ENCODE peak calls at places on chromosomes 4 and X, in six cellular contexts. One of them, this sample, is unnamed.

GRCh38 chrX:107272431-107272921 is 66.1 kb downstream of the DNAAF6 start:
- DNase-seq in fibroblast of lung: no peak
- DNase-seq in neuronal stem cell: no peak
- DNase-seq in SK-N-SH: peak; percentile 41
- DNase-seq in GM23338: peak; percentile 75
- DNase-seq in A549: peak; percentile 64
- DNase-seq in this sample: peak; percentile 69

GRCh38 chrX:34528081-34528480 is 129.0 kb downstream of the TMEM47 start:
- DNase-seq in fibroblast of lung: no peak
- DNase-seq in neuronal stem cell: no peak
- DNase-seq in SK-N-SH: no peak
- DNase-seq in GM23338: no peak
- DNase-seq in A549: no peak
- DNase-seq in this sample: no peak

GRCh38 chr4:141028024-141028529 is 105.2 kb downstream of the RNF150 start:
- DNase-seq in fibroblast of lung: peak; percentile 99
- DNase-seq in neuronal stem cell: no peak
- DNase-seq in SK-N-SH: peak; percentile 35
- DNase-seq in GM23338: no peak
- DNase-seq in A549: no peak
- DNase-seq in this sample: no peak

GRCh38 chrX:77070108-77070918 is 376.9 kb upstream of the FGF16 start:
- DNase-seq in fibroblast of lung: no peak
- DNase-seq in neuronal stem cell: no peak
- DNase-seq in SK-N-SH: no peak
- DNase-seq in GM23338: no peak
- DNase-seq in A549: no peak
- DNase-seq in this sample: no peak

GRCh38 chr4:46258436-46258835 is 131.5 kb downstream of the GABRA2 start:
- DNase-seq in fibroblast of lung: no peak
- DNase-seq in neuronal stem cell: no peak
- DNase-seq in SK-N-SH: no peak
- DNase-seq in GM23338: no peak
- DNase-seq in A549: no peak
- DNase-seq in this sample: no peak

GRCh38 chr4:172750910-172751309 is 417.7 kb upstream of the GALNT7 start:
- DNase-seq in fibroblast of lung: no peak
- DNase-seq in neuronal stem cell: no peak
- DNase-seq in SK-N-SH: no peak
- DNase-seq in GM23338: no peak
- DNase-seq in A549: no peak
- DNase-seq in this sample: no peak

GRCh38 chrX:28649541-28649940 is 62.3 kb downstream of the IL1RAPL1 start:
- DNase-seq in fibroblast of lung: peak; percentile 7
- DNase-seq in neuronal stem cell: no peak
- DNase-seq in SK-N-SH: no peak
- DNase-seq in GM23338: no peak
- DNase-seq in A549: no peak
- DNase-seq in this sample: no peak

GRCh38 chrX:2954541-2954940 is 25.4 kb upstream of the ARSD start:
- DNase-seq in fibroblast of lung: no peak
- DNase-seq in neuronal stem cell: no peak
- DNase-seq in SK-N-SH: no peak
- DNase-seq in GM23338: no peak
- DNase-seq in A549: no peak
- DNase-seq in this sample: no peak

GRCh38 chrX:79290596-79290995 is 76.5 kb downstream of the ITM2A start:
- DNase-seq in fibroblast of lung: no peak
- DNase-seq in neuronal stem cell: no peak
- DNase-seq in SK-N-SH: no peak
- DNase-seq in GM23338: no peak
- DNase-seq in A549: no peak
- DNase-seq in this sample: no peak

GRCh38 chr4:121308828-121309227 is 72.0 kb downstream of the QRFPR start:
- DNase-seq in fibroblast of lung: no peak
- DNase-seq in neuronal stem cell: no peak
- DNase-seq in SK-N-SH: no peak
- DNase-seq in GM23338: no peak
- DNase-seq in A549: no peak
- DNase-seq in this sample: no peak

GRCh38 chr4:2093265-2093664 is 34.1 kb downstream of the NAT8L start:
- DNase-seq in fibroblast of lung: no peak
- DNase-seq in neuronal stem cell: no peak
- DNase-seq in SK-N-SH: no peak
- DNase-seq in GM23338: no peak
- DNase-seq in A549: no peak
- DNase-seq in this sample: no peak

GRCh38 chr4:123381996-123382395 is 14.6 kb upstream of the SPRY1 start:
- DNase-seq in fibroblast of lung: peak; percentile 57
- DNase-seq in neuronal stem cell: no peak
- DNase-seq in SK-N-SH: no peak
- DNase-seq in GM23338: peak; percentile 34
- DNase-seq in A549: no peak
- DNase-seq in this sample: no peak

GRCh38 chr4:8274772-8275241 is 5.3 kb downstream of the HTRA3 start:
- DNase-seq in fibroblast of lung: peak; percentile 90
- DNase-seq in neuronal stem cell: peak; percentile 67
- DNase-seq in SK-N-SH: peak; percentile 95
- DNase-seq in GM23338: no peak
- DNase-seq in A549: no peak
- DNase-seq in this sample: no peak

GRCh38 chr4:184983660-184984356 is 34.5 kb upstream of the HELT start:
- DNase-seq in fibroblast of lung: peak; percentile 34
- DNase-seq in neuronal stem cell: peak; percentile 26
- DNase-seq in SK-N-SH: peak; percentile 95
- DNase-seq in GM23338: peak; percentile 83
- DNase-seq in A549: peak; percentile 46
- DNase-seq in this sample: peak; percentile 92

GRCh38 chr4:185726931-185727330 is 85.1 kb downstream of the SORBS2 start:
- DNase-seq in fibroblast of lung: peak; percentile 31
- DNase-seq in neuronal stem cell: no peak
- DNase-seq in SK-N-SH: no peak
- DNase-seq in GM23338: no peak
- DNase-seq in A549: no peak
- DNase-seq in this sample: no peak

GRCh38 chr4:3291411-3291968 is 1.3 kb upstream of the RGS12 start:
- DNase-seq in fibroblast of lung: no peak
- DNase-seq in neuronal stem cell: no peak
- DNase-seq in SK-N-SH: no peak
- DNase-seq in GM23338: peak; percentile 70
- DNase-seq in A549: no peak
- DNase-seq in this sample: peak; percentile 60

GRCh38 chr4:3290476-3290875 is 2.3 kb upstream of the RGS12 start:
- DNase-seq in fibroblast of lung: no peak
- DNase-seq in neuronal stem cell: no peak
- DNase-seq in SK-N-SH: no peak
- DNase-seq in GM23338: no peak
- DNase-seq in A549: no peak
- DNase-seq in this sample: no peak

GRCh38 chr4:3292571-3293409 is at the start of gene RGS12:
- DNase-seq in fibroblast of lung: peak; percentile 90
- DNase-seq in neuronal stem cell: peak; percentile 89
- DNase-seq in SK-N-SH: peak; percentile 99
- DNase-seq in GM23338: peak; percentile 95
- DNase-seq in A549: peak; percentile 91
- DNase-seq in this sample: peak; percentile 97

GRCh38 chr4:3291969-3292570 is 751 bp upstream of the RGS12 start:
- DNase-seq in fibroblast of lung: no peak
- DNase-seq in neuronal stem cell: no peak
- DNase-seq in SK-N-SH: peak; percentile 84
- DNase-seq in GM23338: peak; percentile 57
- DNase-seq in A549: peak; percentile 42
- DNase-seq in this sample: peak; percentile 53

GRCh38 chr4:3290889-3291321 is 1.9 kb upstream of the RGS12 start:
- DNase-seq in fibroblast of lung: no peak
- DNase-seq in neuronal stem cell: no peak
- DNase-seq in SK-N-SH: no peak
- DNase-seq in GM23338: no peak
- DNase-seq in A549: no peak
- DNase-seq in this sample: no peak
- H3K4me1 ChIP-seq in fibroblast of lung: peaks cover 9% of the 10 kb centered on the region
- H3K4me1 ChIP-seq in neuronal stem cell: peaks cover 19% of the 10 kb centered on the region
- H3K4me1 ChIP-seq in SK-N-SH: peaks cover 22% of the 10 kb centered on the region
- H3K4me1 ChIP-seq in GM23338: peaks cover 8% of the 10 kb centered on the region
- H3K4me1 ChIP-seq in A549: peaks cover 13% of the 10 kb centered on the region
- H3K4me1 ChIP-seq in this sample: no peaks in the 10 kb centered on the region

DNA sequence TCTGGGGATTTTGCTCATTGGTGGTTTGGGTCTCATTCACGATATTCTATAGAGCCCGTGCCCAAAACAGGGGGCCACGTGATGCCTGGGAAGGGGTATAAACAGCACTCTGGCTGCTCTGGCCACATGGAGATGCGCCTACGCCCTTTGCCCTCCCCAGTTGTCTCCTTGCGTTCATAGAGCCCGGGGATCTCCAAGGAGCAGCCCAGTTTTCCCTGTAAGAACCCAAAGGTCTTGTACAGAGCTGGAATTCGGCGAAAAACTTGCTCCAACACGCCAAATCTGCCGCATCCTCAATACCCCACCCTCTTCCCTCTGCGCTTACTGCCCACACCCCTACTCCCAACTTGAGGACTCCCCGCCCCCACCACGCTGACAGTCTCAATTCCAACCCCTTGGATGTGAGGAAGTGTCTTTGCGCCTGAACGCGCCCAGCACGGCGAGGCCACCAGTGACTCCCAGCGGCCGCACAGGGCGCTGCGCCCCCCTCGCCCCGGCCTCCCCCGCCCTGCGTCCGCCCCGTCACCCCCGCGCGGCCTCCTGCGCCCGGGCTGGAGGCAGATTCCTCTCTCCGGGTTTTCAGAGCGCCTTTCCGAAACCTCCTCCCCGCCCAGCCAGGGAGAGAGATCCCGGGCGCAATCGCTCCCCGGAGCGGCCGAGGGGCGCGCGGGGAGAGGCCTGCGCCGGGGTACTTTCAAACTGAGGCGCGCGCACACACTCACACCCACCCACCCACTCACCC is at the start of gene NHS:
- DNase-seq in fibroblast of lung: peak; percentile 75
- DNase-seq in neuronal stem cell: peak; percentile 70
- DNase-seq in SK-N-SH: peak; percentile 88
- DNase-seq in GM23338: peak; percentile 84
- DNase-seq in A549: peak; percentile 87
- DNase-seq in this sample: peak; percentile 87
- H3K4me2 ChIP-seq in fibroblast of lung: peak within 1 kb of the TSS; percentile 88
- H3K4me2 ChIP-seq in neuronal stem cell: peak within 1 kb of the TSS; percentile 73
- H3K4me2 ChIP-seq in SK-N-SH: peak within 1 kb of the TSS; percentile 83
- H3K4me2 ChIP-seq in GM23338: peak within 1 kb of the TSS; percentile 88
- H3K4me2 ChIP-seq in A549: peak within 1 kb of the TSS; percentile 92
- H3K4me2 ChIP-seq in this sample: peak within 1 kb of the TSS; percentile 75

GRCh38 chr4:15007201-15007600 is 4.9 kb downstream of the CPEB2 start:
- DNase-seq in fibroblast of lung: no peak
- DNase-seq in neuronal stem cell: no peak
- DNase-seq in SK-N-SH: peak; percentile 6
- DNase-seq in GM23338: peak; percentile 41
- DNase-seq in A549: peak; percentile 40
- DNase-seq in this sample: no peak
- H3K4me1 ChIP-seq in fibroblast of lung: peaks cover 3% of the 10 kb centered on the region
- H3K4me1 ChIP-seq in neuronal stem cell: peaks cover 1% of the 10 kb centered on the region
- H3K4me1 ChIP-seq in SK-N-SH: peaks cover 18% of the 10 kb centered on the region
- H3K4me1 ChIP-seq in GM23338: peaks cover 51% of the 10 kb centered on the region
- H3K4me1 ChIP-seq in A549: peaks cover 40% of the 10 kb centered on the region
- H3K4me1 ChIP-seq in this sample: peaks cover 6% of the 10 kb centered on the region

GRCh38 chr4:162241857-162242256 is 78.1 kb upstream of the FSTL5 start:
- DNase-seq in fibroblast of lung: no peak
- DNase-seq in neuronal stem cell: no peak
- DNase-seq in SK-N-SH: no peak
- DNase-seq in GM23338: no peak
- DNase-seq in A549: no peak
- DNase-seq in this sample: no peak
- H3K4me2 ChIP-seq in fibroblast of lung: no peak overlapping the region
- H3K4me2 ChIP-seq in neuronal stem cell: no peak overlapping the region
- H3K4me2 ChIP-seq in SK-N-SH: no peak overlapping the region
- H3K4me2 ChIP-seq in GM23338: no peak overlapping the region
- H3K4me2 ChIP-seq in A549: no peak overlapping the region
- H3K4me2 ChIP-seq in this sample: no peak overlapping the region

GRCh38 chr4:182533948-182534347 is 290.7 kb downstream of the TENM3 start:
- DNase-seq in fibroblast of lung: peak; percentile 78
- DNase-seq in neuronal stem cell: no peak
- DNase-seq in SK-N-SH: no peak
- DNase-seq in GM23338: no peak
- DNase-seq in A549: no peak
- DNase-seq in this sample: no peak

GRCh38 chr4:182531555-182532162 is 288.5 kb downstream of the TENM3 start:
- DNase-seq in fibroblast of lung: peak; percentile 56
- DNase-seq in neuronal stem cell: no peak
- DNase-seq in SK-N-SH: no peak
- DNase-seq in GM23338: no peak
- DNase-seq in A549: no peak
- DNase-seq in this sample: no peak

GRCh38 chr4:182530451-182530850 is 287.2 kb downstream of the TENM3 start:
- DNase-seq in fibroblast of lung: no peak
- DNase-seq in neuronal stem cell: no peak
- DNase-seq in SK-N-SH: no peak
- DNase-seq in GM23338: no peak
- DNase-seq in A549: no peak
- DNase-seq in this sample: no peak

DNA sequence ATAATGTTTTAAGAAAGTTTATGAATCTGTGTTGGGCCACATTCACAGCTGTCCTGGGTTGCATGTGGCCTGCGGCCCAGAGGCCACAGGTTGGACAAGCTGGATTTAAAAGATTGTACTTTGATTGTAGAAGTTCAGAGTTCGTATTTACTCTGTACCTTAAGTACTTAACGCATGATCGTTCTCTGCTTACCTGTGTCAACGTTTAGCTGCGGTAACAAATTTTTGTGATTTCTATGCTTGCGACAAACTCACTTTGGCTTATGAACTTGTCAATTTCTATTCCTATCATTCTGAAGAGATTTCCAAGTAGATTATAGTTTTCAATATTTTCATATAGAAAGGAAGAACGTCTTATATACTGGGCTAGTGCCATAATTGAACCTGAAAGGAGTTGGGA is 285.6 kb downstream of the TENM3 start:
- DNase-seq in fibroblast of lung: no peak
- DNase-seq in neuronal stem cell: no peak
- DNase-seq in SK-N-SH: no peak
- DNase-seq in GM23338: no peak
- DNase-seq in A549: no peak
- DNase-seq in this sample: no peak
- H3K4me1 ChIP-seq in fibroblast of lung: no peaks in the 10 kb centered on the region
- H3K4me1 ChIP-seq in neuronal stem cell: no peaks in the 10 kb centered on the region
- H3K4me1 ChIP-seq in SK-N-SH: peaks cover 4% of the 10 kb centered on the region
- H3K4me1 ChIP-seq in GM23338: peaks cover 55% of the 10 kb centered on the region
- H3K4me1 ChIP-seq in A549: no peaks in the 10 kb centered on the region
- H3K4me1 ChIP-seq in this sample: peaks cover 12% of the 10 kb centered on the region

GRCh38 chrX:139560221-139560620 is 29.7 kb downstream of the F9 start:
- DNase-seq in fibroblast of lung: peak; percentile 61
- DNase-seq in neuronal stem cell: no peak
- DNase-seq in SK-N-SH: no peak
- DNase-seq in GM23338: no peak
- DNase-seq in A549: no peak
- DNase-seq in this sample: no peak
- H3K4me2 ChIP-seq in fibroblast of lung: no peak overlapping the region
- H3K4me2 ChIP-seq in neuronal stem cell: no peak overlapping the region
- H3K4me2 ChIP-seq in SK-N-SH: no peak overlapping the region
- H3K4me2 ChIP-seq in GM23338: no peak overlapping the region
- H3K4me2 ChIP-seq in A549: no peak overlapping the region
- H3K4me2 ChIP-seq in this sample: no peak overlapping the region

DNA sequence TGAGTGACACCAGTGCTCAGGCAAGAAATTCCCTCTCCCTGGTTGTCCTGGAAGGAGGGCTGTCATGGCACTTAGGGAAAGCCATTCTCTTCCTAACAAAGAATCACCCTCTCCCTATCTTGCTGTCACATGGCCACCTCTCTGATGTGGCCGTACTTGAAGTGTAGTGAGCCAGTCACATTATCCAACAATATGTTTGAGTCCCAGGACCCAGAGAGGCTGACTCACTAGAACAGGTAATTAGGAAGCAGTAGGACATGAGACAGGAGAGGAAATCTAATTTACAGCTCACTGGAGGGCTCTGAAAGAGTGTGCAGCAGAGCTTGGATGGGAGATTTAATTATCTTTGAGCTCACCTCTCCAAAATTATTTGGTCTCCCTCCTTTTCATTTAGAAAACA is 299.1 kb downstream of the ARHGAP24 start:
- DNase-seq in fibroblast of lung: no peak
- DNase-seq in neuronal stem cell: no peak
- DNase-seq in SK-N-SH: no peak
- DNase-seq in GM23338: no peak
- DNase-seq in A549: no peak
- DNase-seq in this sample: no peak
- H3K4me1 ChIP-seq in fibroblast of lung: peaks cover 4% of the 10 kb centered on the region
- H3K4me1 ChIP-seq in neuronal stem cell: peaks cover 4% of the 10 kb centered on the region
- H3K4me1 ChIP-seq in SK-N-SH: peaks cover 4% of the 10 kb centered on the region
- H3K4me1 ChIP-seq in GM23338: peaks cover 25% of the 10 kb centered on the region
- H3K4me1 ChIP-seq in A549: peaks cover 14% of the 10 kb centered on the region
- H3K4me1 ChIP-seq in this sample: peaks cover 3% of the 10 kb centered on the region